ENCODE peak calls at places on chromosome 5, in seven cellular contexts. One of them, this sample, is unnamed.

GRCh38 chr5:83608122-83608521 is 112.5 kb downstream of the HAPLN1 start:
- DNase-seq in NCI-H2081: peak
- DNase-seq in stimulated activated CD4-positive, alpha-beta T cell treated with anti-CD3 and anti-CD28 coated beads, Interleukin-1b, Interleukin-23, amount 100 ng/mL, for 24 hours: no peak
- DNase-seq in COR-L47: peak
- DNase-seq in iris pigment epithelial cell: peak
- DNase-seq in GM20000: peak
- DNase-seq in left kidney: peak
- DNase-seq in this sample: peak

GRCh38 chr5:63008195-63008594 is 429.6 kb downstream of the LRRC70 start:
- DNase-seq in COR-L47: no peak
- DNase-seq in NCI-H2081: no peak
- DNase-seq in left kidney: no peak
- DNase-seq in GM20000: no peak
- DNase-seq in iris pigment epithelial cell: no peak
- DNase-seq in stimulated activated CD4-positive, alpha-beta T cell treated with anti-CD3 and anti-CD28 coated beads, Interleukin-1b, Interleukin-23, amount 100 ng/mL, for 24 hours: no peak
- DNase-seq in this sample: no peak

GRCh38 chr5:87069974-87070608 is 197.6 kb upstream of the RASA1 start:
- DNase-seq in NCI-H2081: no peak
- DNase-seq in GM20000: peak
- DNase-seq in iris pigment epithelial cell: peak
- DNase-seq in stimulated activated CD4-positive, alpha-beta T cell treated with anti-CD3 and anti-CD28 coated beads, Interleukin-1b, Interleukin-23, amount 100 ng/mL, for 24 hours: no peak
- DNase-seq in left kidney: peak
- DNase-seq in COR-L47: no peak
- DNase-seq in this sample: peak

GRCh38 chr5:94422819-94423218 is 195.6 kb downstream of the KIAA0825 start:
- DNase-seq in stimulated activated CD4-positive, alpha-beta T cell treated with anti-CD3 and anti-CD28 coated beads, Interleukin-1b, Interleukin-23, amount 100 ng/mL, for 24 hours: no peak
- DNase-seq in COR-L47: no peak
- DNase-seq in left kidney: no peak
- DNase-seq in iris pigment epithelial cell: peak
- DNase-seq in GM20000: no peak
- DNase-seq in NCI-H2081: no peak
- DNase-seq in this sample: peak

GRCh38 chr5:87825583-87825982 is 412.9 kb upstream of the CCNH start:
- DNase-seq in NCI-H2081: peak
- DNase-seq in stimulated activated CD4-positive, alpha-beta T cell treated with anti-CD3 and anti-CD28 coated beads, Interleukin-1b, Interleukin-23, amount 100 ng/mL, for 24 hours: no peak
- DNase-seq in COR-L47: no peak
- DNase-seq in left kidney: peak
- DNase-seq in iris pigment epithelial cell: no peak
- DNase-seq in GM20000: no peak
- DNase-seq in this sample: no peak

GRCh38 chr5:159047081-159047480 is 52.6 kb downstream of the EBF1 start:
- DNase-seq in left kidney: no peak
- DNase-seq in GM20000: no peak
- DNase-seq in iris pigment epithelial cell: peak
- DNase-seq in COR-L47: no peak
- DNase-seq in NCI-H2081: no peak
- DNase-seq in stimulated activated CD4-positive, alpha-beta T cell treated with anti-CD3 and anti-CD28 coated beads, Interleukin-1b, Interleukin-23, amount 100 ng/mL, for 24 hours: no peak
- DNase-seq in this sample: no peak

GRCh38 chr5:54537720-54538119 is 20.2 kb downstream of the SNX18 start:
- DNase-seq in COR-L47: no peak
- DNase-seq in left kidney: no peak
- DNase-seq in iris pigment epithelial cell: no peak
- DNase-seq in GM20000: no peak
- DNase-seq in NCI-H2081: no peak
- DNase-seq in stimulated activated CD4-positive, alpha-beta T cell treated with anti-CD3 and anti-CD28 coated beads, Interleukin-1b, Interleukin-23, amount 100 ng/mL, for 24 hours: no peak
- DNase-seq in this sample: peak

GRCh38 chr5:34022131-34022705 is 14.4 kb upstream of the AMACR start:
- DNase-seq in NCI-H2081: no peak
- DNase-seq in left kidney: no peak
- DNase-seq in stimulated activated CD4-positive, alpha-beta T cell treated with anti-CD3 and anti-CD28 coated beads, Interleukin-1b, Interleukin-23, amount 100 ng/mL, for 24 hours: no peak
- DNase-seq in GM20000: no peak
- DNase-seq in iris pigment epithelial cell: peak
- DNase-seq in COR-L47: no peak
- DNase-seq in this sample: peak

GRCh38 chr5:1356873-1357787 is 12.2 kb upstream of the CLPTM1L start:
- DNase-seq in stimulated activated CD4-positive, alpha-beta T cell treated with anti-CD3 and anti-CD28 coated beads, Interleukin-1b, Interleukin-23, amount 100 ng/mL, for 24 hours: no peak
- DNase-seq in left kidney: no peak
- DNase-seq in NCI-H2081: no peak
- DNase-seq in iris pigment epithelial cell: no peak
- DNase-seq in GM20000: no peak
- DNase-seq in COR-L47: no peak
- DNase-seq in this sample: no peak

GRCh38 chr5:11878846-11879245 is 25.4 kb downstream of the CTNND2 start:
- DNase-seq in NCI-H2081: peak
- DNase-seq in left kidney: no peak
- DNase-seq in COR-L47: peak
- DNase-seq in iris pigment epithelial cell: no peak
- DNase-seq in GM20000: no peak
- DNase-seq in stimulated activated CD4-positive, alpha-beta T cell treated with anti-CD3 and anti-CD28 coated beads, Interleukin-1b, Interleukin-23, amount 100 ng/mL, for 24 hours: no peak
- DNase-seq in this sample: peak

GRCh38 chr5:96084874-96085545 is 123.4 kb upstream of the ELL2 start:
- DNase-seq in NCI-H2081: peak
- DNase-seq in iris pigment epithelial cell: no peak
- DNase-seq in GM20000: no peak
- DNase-seq in COR-L47: no peak
- DNase-seq in left kidney: no peak
- DNase-seq in stimulated activated CD4-positive, alpha-beta T cell treated with anti-CD3 and anti-CD28 coated beads, Interleukin-1b, Interleukin-23, amount 100 ng/mL, for 24 hours: no peak
- DNase-seq in this sample: no peak

GRCh38 chr5:14879985-14880589 is 8.5 kb upstream of the ANKH start:
- DNase-seq in iris pigment epithelial cell: peak
- DNase-seq in GM20000: no peak
- DNase-seq in left kidney: no peak
- DNase-seq in COR-L47: no peak
- DNase-seq in stimulated activated CD4-positive, alpha-beta T cell treated with anti-CD3 and anti-CD28 coated beads, Interleukin-1b, Interleukin-23, amount 100 ng/mL, for 24 hours: no peak
- DNase-seq in NCI-H2081: no peak
- DNase-seq in this sample: peak

GRCh38 chr5:137466888-137467287 is 32.2 kb downstream of the SPOCK1 start:
- DNase-seq in NCI-H2081: no peak
- DNase-seq in stimulated activated CD4-positive, alpha-beta T cell treated with anti-CD3 and anti-CD28 coated beads, Interleukin-1b, Interleukin-23, amount 100 ng/mL, for 24 hours: no peak
- DNase-seq in GM20000: no peak
- DNase-seq in COR-L47: no peak
- DNase-seq in left kidney: no peak
- DNase-seq in iris pigment epithelial cell: no peak
- DNase-seq in this sample: peak

GRCh38 chr5:172380992-172381643 is 73.2 kb downstream of the SH3PXD2B start:
- DNase-seq in left kidney: no peak
- DNase-seq in GM20000: no peak
- DNase-seq in iris pigment epithelial cell: peak
- DNase-seq in COR-L47: peak
- DNase-seq in NCI-H2081: peak
- DNase-seq in stimulated activated CD4-positive, alpha-beta T cell treated with anti-CD3 and anti-CD28 coated beads, Interleukin-1b, Interleukin-23, amount 100 ng/mL, for 24 hours: no peak
- DNase-seq in this sample: peak

GRCh38 chr5:2173067-2173466 is 290.3 kb upstream of the IRX4 start:
- DNase-seq in NCI-H2081: no peak
- DNase-seq in COR-L47: no peak
- DNase-seq in iris pigment epithelial cell: no peak
- DNase-seq in left kidney: peak
- DNase-seq in stimulated activated CD4-positive, alpha-beta T cell treated with anti-CD3 and anti-CD28 coated beads, Interleukin-1b, Interleukin-23, amount 100 ng/mL, for 24 hours: no peak
- DNase-seq in GM20000: no peak
- DNase-seq in this sample: no peak

GRCh38 chr5:122408592-122409219 is 96.7 kb downstream of the SNCAIP start:
- DNase-seq in NCI-H2081: no peak
- DNase-seq in GM20000: no peak
- DNase-seq in COR-L47: no peak
- DNase-seq in left kidney: no peak
- DNase-seq in stimulated activated CD4-positive, alpha-beta T cell treated with anti-CD3 and anti-CD28 coated beads, Interleukin-1b, Interleukin-23, amount 100 ng/mL, for 24 hours: no peak
- DNase-seq in iris pigment epithelial cell: no peak
- DNase-seq in this sample: peak

GRCh38 chr5:149962040-149962439 is 1.5 kb downstream of the SLC26A2 start:
- DNase-seq in NCI-H2081: peak
- DNase-seq in stimulated activated CD4-positive, alpha-beta T cell treated with anti-CD3 and anti-CD28 coated beads, Interleukin-1b, Interleukin-23, amount 100 ng/mL, for 24 hours: no peak
- DNase-seq in left kidney: peak
- DNase-seq in iris pigment epithelial cell: peak
- DNase-seq in COR-L47: peak
- DNase-seq in GM20000: no peak
- DNase-seq in this sample: peak